ENCODE peak calls at places on chromosomes 3 and 15, in nine cellular contexts. I, K, G, Q, T, X, W, U and R are unnamed samples. For H3K27me3, the result is how much of the 10 kb centered on the place peaks cover.

GRCh38 chr3:8210752-8211405 is 290.7 kb upstream of the LMCD1 start:
- DNase-seq in W (no peak), G (no peak), X (no peak), U (no peak), K (no peak), Q (no peak), I (no peak), T (no peak), R (no peak)

GRCh38 chr3:41836360-41837134 is 125.4 kb downstream of the ULK4 start:
- DNase-seq in K (no peak), U (peak), X (no peak), T (no peak), W (no peak), G (no peak), I (no peak), Q (no peak), R (no peak)

GRCh38 chr3:141797167-141797773 is 34.1 kb downstream of the GRK7 start:
- DNase-seq in Q (peak), W (no peak), U (peak), T (peak), K (peak), X (peak), G (peak), I (peak), R (peak)

GRCh38 chr3:107117922-107118576 is 259.2 kb upstream of the CCDC54 start:
- DNase-seq in X (peak), Q (peak), K (no peak), G (peak), W (peak), T (peak), I (no peak), U (no peak), R (peak)

GRCh38 chr3:22685598-22685997 is 517.5 kb upstream of the UBE2E2 start:
- DNase-seq in X (no peak), G (no peak), W (no peak), Q (peak), I (no peak), T (peak), K (no peak), U (no peak), R (no peak)

GRCh38 chr15:41517895-41518449 is 4.3 kb upstream of the LTK start:
- DNase-seq in U (no peak), K (no peak), Q (no peak), X (no peak), G (no peak), T (no peak), W (no peak), I (no peak), R (no peak)

GRCh38 chr3:50620420-50620819 is 3.5 kb downstream of the MAPKAPK3 start:
- DNase-seq in I (no peak), K (no peak), Q (no peak), W (no peak), T (no peak), X (no peak), U (no peak), G (no peak), R (no peak)

GRCh38 chr3:172685331-172686214 is 25.3 kb downstream of the NCEH1 start:
- DNase-seq in T (no peak), Q (no peak), W (no peak), K (no peak), U (no peak), G (no peak), I (no peak), X (no peak), R (no peak)

GRCh38 chr15:37837276-37837675 is 97.2 kb upstream of the TMCO5A start:
- DNase-seq in T (no peak), X (no peak), Q (no peak), G (no peak), U (no peak), I (no peak), K (no peak), W (no peak), R (no peak)

GRCh38 chr3:25556504-25556903 is 108.2 kb downstream of the TOP2B start:
- DNase-seq in W (no peak), G (no peak), U (no peak), I (no peak), K (no peak), Q (no peak), T (no peak), X (no peak), R (no peak)

GRCh38 chr3:154334973-154335420 is 10.7 kb upstream of the DHX36 start:
- DNase-seq in W (no peak), U (no peak), G (no peak), I (no peak), T (peak), K (no peak), Q (peak), X (no peak), R (no peak)

GRCh38 chr3:104437131-104437750 is 929.5 kb upstream of the ALCAM start:
- DNase-seq in I (no peak), T (peak), U (no peak), Q (no peak), X (no peak), K (no peak), G (no peak), W (no peak), R (no peak)

GRCh38 chr3:29324180-29324651 is 43.3 kb downstream of the RBMS3 start:
- DNase-seq in W (peak), K (no peak), G (no peak), T (no peak), U (peak), I (peak), Q (no peak), X (peak), R (peak)

GRCh38 chr3:181637056-181637798 is 74.5 kb upstream of the SOX2 start:
- DNase-seq in I (no peak), K (no peak), G (no peak), W (no peak), T (no peak), X (no peak), Q (no peak), U (no peak), R (no peak)

GRCh38 chr15:57820119-57820518 is 113.6 kb downstream of the POLR2M start:
- DNase-seq in I (no peak), X (no peak), K (no peak), T (peak), U (no peak), G (no peak), W (no peak), Q (no peak), R (no peak)

GRCh38 chr3:170330366-170330765 is 27.1 kb upstream of the SKIL start:
- DNase-seq in I (no peak), G (no peak), W (no peak), X (no peak), K (no peak), Q (no peak), T (peak), U (peak), R (peak)

GRCh38 chr3:25339220-25339619 is 88.8 kb upstream of the RARB start:
- DNase-seq in K (no peak), G (no peak), X (no peak), Q (no peak), T (no peak), I (peak), W (no peak), U (no peak), R (no peak)

GRCh38 chr3:28758115-28758514 is 409.5 kb upstream of the AZI2 start:
- DNase-seq in W (no peak), G (no peak), K (no peak), U (no peak), X (no peak), Q (no peak), I (no peak), T (no peak), R (no peak)

GRCh38 chr3:127325630-127325961 is 37.8 kb upstream of the PRR20G start:
- DNase-seq in T (no peak), K (no peak), W (no peak), Q (no peak), X (no peak), G (no peak), U (no peak), I (no peak), R (peak)

GRCh38 chr3:71087109-71088018 is 496.2 kb downstream of the FOXP1 start:
- DNase-seq in Q (no peak), U (no peak), W (no peak), X (no peak), K (peak), G (no peak), I (no peak), T (no peak), R (no peak)

GRCh38 chr15:78859971-78860733 is 12.5 kb upstream of the MORF4L1 start:
- DNase-seq in T (peak), G (peak), X (peak), I (peak), K (peak), Q (peak), U (peak), W (peak), R (peak)

GRCh38 chr15:68408971-68409370 is 23.0 kb downstream of the ITGA11 start:
- DNase-seq in I (peak), W (no peak), K (no peak), T (no peak), U (peak), G (no peak), X (no peak), Q (no peak), R (peak)

GRCh38 chr3:159761377-159761776 is 227.3 kb upstream of the IL12A start:
- DNase-seq in G (no peak), W (peak), X (peak), U (peak), K (no peak), Q (no peak), I (peak), T (no peak), R (no peak)

GRCh38 chr15:66573719-66574641 is 8.2 kb upstream of the LCTL start:
- DNase-seq in U (no peak), G (no peak), I (no peak), T (no peak), K (no peak), X (no peak), Q (no peak), W (no peak), R (no peak)

GRCh38 chr3:184570501-184570900 is 8.9 kb downstream of the EPHB3 start:
- DNase-seq in X (no peak), G (no peak), U (no peak), I (no peak), T (peak), Q (peak), W (no peak), K (no peak), R (no peak)

GRCh38 chr3:184568918-184569829 is 7.6 kb downstream of the EPHB3 start:
- DNase-seq in K (peak), I (peak), X (peak), U (peak), T (peak), Q (peak), W (peak), G (no peak), R (peak)

GRCh38 chr3:184568591-184568917 is 7.0 kb downstream of the EPHB3 start:
- DNase-seq in K (no peak), T (no peak), I (no peak), Q (no peak), G (no peak), W (no peak), X (no peak), U (no peak), R (no peak)

GRCh38 chr3:184571750-184572377 is 10.3 kb downstream of the EPHB3 start:
- DNase-seq in I (no peak), U (no peak), K (no peak), G (no peak), X (no peak), T (no peak), W (no peak), Q (no peak), R (no peak)

GRCh38 chr3:184570035-184570434 is 8.4 kb downstream of the EPHB3 start:
- DNase-seq in G (no peak), K (no peak), U (no peak), Q (no peak), I (no peak), X (no peak), W (no peak), T (no peak), R (no peak)
- H3K27me3 ChIP-seq in G (half or more), K (under half), U (under half), Q (half or more), I (under half), X (under half), W (under half), T (under half), R (under half)

GRCh38 chr3:89964347-89964746 is 856.9 kb downstream of the EPHA3 start:
- DNase-seq in X (no peak), W (no peak), G (no peak), I (no peak), K (no peak), U (no peak), T (no peak), Q (no peak), R (no peak)
- H3K27ac ChIP-seq in X (no peak), W (no peak), G (no peak), I (no peak), K (no peak), U (no peak), T (no peak), Q (no peak), R (no peak)

DNA sequence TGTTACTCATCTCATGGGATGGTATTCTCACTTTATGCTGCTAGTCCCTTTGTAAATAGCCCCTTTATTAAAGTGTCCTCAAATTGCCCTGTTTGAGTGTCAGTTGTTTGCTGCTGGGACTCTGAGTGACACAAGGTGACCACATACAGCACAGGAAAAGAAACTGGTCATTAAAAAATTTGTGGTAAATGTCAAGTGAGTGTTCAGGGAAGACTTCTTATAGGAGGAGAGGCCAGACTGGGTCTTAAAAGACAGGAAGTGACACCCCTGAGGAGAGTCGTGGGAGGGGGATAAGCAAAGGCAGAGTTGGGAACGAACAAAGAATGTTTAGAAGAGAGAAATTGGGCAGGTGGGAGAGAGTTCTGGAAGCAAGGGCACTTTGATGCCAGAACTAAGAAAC is 35.2 kb downstream of the CCR3 start:
- DNase-seq in G (no peak), K (no peak), U (no peak), I (no peak), W (no peak), T (no peak), Q (no peak), X (no peak), R (no peak)
- H3K27me3 ChIP-seq in G (under half), K (under half), U (under half), I (under half), W (under half), T (under half), Q (under half), X (under half), R (under half)

GRCh38 chr3:56522374-56522773 is 34.6 kb upstream of the CCDC66 start:
- DNase-seq in G (no peak), W (no peak), I (no peak), Q (peak), X (no peak), U (no peak), K (no peak), T (no peak), R (no peak)

GRCh38 chr3:56525291-56525690 is 31.7 kb upstream of the CCDC66 start:
- DNase-seq in X (no peak), K (no peak), Q (no peak), U (no peak), T (no peak), G (no peak), I (no peak), W (no peak), R (no peak)
- H3K27ac ChIP-seq in X (no peak), K (no peak), Q (no peak), U (no peak), T (no peak), G (no peak), I (no peak), W (no peak), R (no peak)

GRCh38 chr3:151052329-151052728 is 33.1 kb upstream of the MED12L start:
- DNase-seq in W (no peak), U (no peak), G (no peak), I (no peak), T (no peak), X (no peak), Q (no peak), K (no peak), R (no peak)

GRCh38 chr3:151047636-151048035 is 37.8 kb upstream of the MED12L start:
- DNase-seq in Q (no peak), G (no peak), I (no peak), K (no peak), T (peak), W (no peak), U (no peak), X (no peak), R (no peak)

GRCh38 chr3:151051533-151051932 is 33.9 kb upstream of the MED12L start:
- DNase-seq in U (no peak), I (no peak), T (no peak), X (no peak), Q (no peak), W (no peak), G (no peak), K (no peak), R (no peak)
- H3K27me3 ChIP-seq in U (under half), I (under half), T (under half), X (under half), Q (under half), W (under half), G (under half), K (under half), R (under half)

GRCh38 chr3:189099505-189100290 is 72.1 kb upstream of the TPRG1 start:
- DNase-seq in K (no peak), T (no peak), X (peak), Q (no peak), I (peak), W (no peak), U (no peak), G (no peak), R (peak)

GRCh38 chr3:189103208-189103607 is 68.6 kb upstream of the TPRG1 start:
- DNase-seq in X (no peak), I (no peak), K (no peak), Q (no peak), W (no peak), U (no peak), T (no peak), G (no peak), R (no peak)

GRCh38 chr3:189099031-189099471 is 72.7 kb upstream of the TPRG1 start:
- DNase-seq in K (no peak), W (no peak), Q (no peak), X (peak), I (peak), U (no peak), G (no peak), T (no peak), R (peak)

GRCh38 chr3:189101594-189101993 is 70.2 kb upstream of the TPRG1 start:
- DNase-seq in G (no peak), Q (no peak), I (no peak), U (no peak), T (no peak), X (no peak), K (no peak), W (no peak), R (no peak)

GRCh38 chr3:189100866-189101265 is 70.9 kb upstream of the TPRG1 start:
- DNase-seq in X (no peak), T (no peak), W (no peak), K (no peak), Q (no peak), I (no peak), U (no peak), G (no peak), R (no peak)
- H3K27ac ChIP-seq in X (peak), T (no peak), W (no peak), K (no peak), Q (no peak), I (peak), U (peak), G (no peak), R (peak)

DNA sequence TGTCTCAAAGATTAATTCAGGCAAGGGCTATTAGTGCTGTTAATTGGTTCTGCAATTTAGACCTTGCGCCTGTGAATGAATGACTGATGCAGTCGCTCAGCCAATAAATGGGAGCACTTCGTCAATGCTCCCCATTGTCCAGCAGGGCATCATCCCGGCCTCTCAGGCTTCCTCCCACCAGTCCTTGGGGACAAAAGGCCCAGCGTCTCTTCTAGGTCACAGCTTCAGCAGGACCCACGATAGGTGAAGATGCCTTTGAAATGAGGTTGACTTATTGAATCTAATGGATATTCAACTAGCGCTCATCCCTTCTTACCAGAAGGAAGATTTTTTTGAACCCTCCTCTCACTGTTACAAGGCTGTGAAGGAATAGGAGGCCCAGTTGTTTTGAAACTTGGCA is 47.7 kb upstream of the CLDN18 start:
- DNase-seq in K (no peak), T (no peak), W (no peak), Q (no peak), G (no peak), U (no peak), I (no peak), X (no peak), R (no peak)
- H3K27me3 ChIP-seq in K (under half), T (under half), W (under half), Q (under half), G (under half), U (under half), I (under half), X (under half), R (under half)